ENCODE peak calls at places on chromosomes 13 and 19, in ten cellular contexts. Y is HCT116, H is sigmoid colon, X is PC-3, S is ascending aorta, W is coronary artery, J is A549, N is uterus, U is breast epithelium, M is upper lobe of right lung. F is an unnamed sample.

GRCh38 chr13:113754242-113754641 is 4.8 kb upstream of the TMEM255B start:
- DNase-seq in J (no peak), X (no peak), Y (no peak), S (no peak), W (no peak), M (no peak), H (no peak), U (no peak), N (no peak), F (no peak)

GRCh38 chr19:40502647-40503046 is 35.8 kb downstream of the SPTBN4 start:
- DNase-seq in M (no peak), J (peak; percentile 58), X (peak; percentile 21), Y (peak; percentile 41), H (no peak), W (no peak), U (no peak), N (no peak), S (no peak), F (no peak)

GRCh38 chr13:91308299-91308698 is 39.2 kb upstream of the MIR17HG start:
- DNase-seq in Y (no peak), J (no peak), N (no peak), X (peak; percentile 3), S (no peak), W (no peak), H (no peak), U (no peak), M (no peak), F (no peak)

GRCh38 chr19:51292971-51293370 is 18.5 kb upstream of the IGLON5 start:
- DNase-seq in N (no peak), W (no peak), Y (no peak), J (no peak), X (no peak), H (no peak), S (no peak), M (no peak), U (no peak), F (no peak)

GRCh38 chr13:91572439-91572838 is 174.0 kb downstream of the GPC5 start:
- DNase-seq in H (no peak), U (no peak), W (no peak), J (no peak), Y (no peak), N (no peak), M (no peak), S (no peak), X (no peak), F (peak; percentile 67)

GRCh38 chr19:53537126-53537522 is 821 bp upstream of the ZNF331 start:
- DNase-seq in Y (no peak), N (no peak), M (no peak), U (no peak), J (no peak), H (no peak), S (no peak), W (no peak), X (no peak), F (no peak)

GRCh38 chr13:80904386-80904785 is 563.5 kb upstream of the SPRY2 start:
- DNase-seq in H (no peak), N (no peak), X (no peak), J (no peak), S (no peak), Y (no peak), W (no peak), U (no peak), M (no peak), F (no peak)

GRCh38 chr13:80630685-80631121 is 289.8 kb upstream of the SPRY2 start:
- DNase-seq in Y (no peak), N (no peak), W (no peak), M (no peak), J (no peak), U (no peak), X (peak; percentile 4), S (no peak), H (peak; percentile 75), F (peak; percentile 23)

GRCh38 chr19:58480481-58480830 is 4.3 kb downstream of the ZNF446 start:
- DNase-seq in H (no peak), Y (no peak), N (no peak), U (no peak), S (no peak), J (no peak), M (no peak), W (no peak), X (no peak), F (no peak)

GRCh38 chr13:100208596-100208995 is 119.7 kb downstream of the PCCA start:
- DNase-seq in N (no peak), H (no peak), M (no peak), Y (no peak), J (no peak), W (no peak), S (no peak), U (no peak), X (peak; percentile 47), F (no peak)

GRCh38 chr19:54014920-54015560 is 23.6 kb downstream of the CACNG6 start:
- DNase-seq in W (no peak), M (no peak), Y (no peak), N (no peak), H (no peak), J (no peak), S (no peak), X (no peak), U (no peak), F (no peak)

GRCh38 chr13:75231235-75231634 is 250.7 kb downstream of the TBC1D4 start:
- DNase-seq in X (no peak), J (no peak), M (no peak), U (no peak), Y (no peak), W (no peak), N (no peak), H (no peak), S (no peak), F (no peak)

GRCh38 chr19:56155124-56155687 is 14.1 kb downstream of the ZNF444 start:
- DNase-seq in Y (no peak), U (no peak), W (no peak), N (no peak), J (peak; percentile 36), S (no peak), X (no peak), H (no peak), M (no peak), F (no peak)

GRCh38 chr19:21110183-21110582 is 28.2 kb downstream of the ZNF714 start:
- DNase-seq in S (no peak), W (no peak), H (no peak), U (no peak), M (no peak), N (no peak), Y (no peak), J (no peak), X (no peak), F (no peak)

GRCh38 chr13:43261018-43261417 is 237.6 kb downstream of the DNAJC15 start:
- DNase-seq in M (no peak), J (no peak), N (no peak), X (peak; percentile 72), H (no peak), W (no peak), Y (no peak), S (no peak), U (no peak), F (peak; percentile 18)

GRCh38 chr19:4449022-4449825 is 8.4 kb downstream of the UBXN6 start:
- DNase-seq in J (no peak), W (no peak), S (peak; percentile 55), H (peak; percentile 88), N (peak; percentile 67), Y (no peak), U (no peak), M (no peak), X (no peak), F (no peak)

GRCh38 chr13:104571161-104571889 is 1505.1 kb upstream of the SLC10A2 start:
- DNase-seq in S (peak; percentile 43), W (no peak), N (peak; percentile 39), U (no peak), X (peak; percentile 90), M (no peak), J (peak; percentile 5), H (peak; percentile 79), Y (peak; percentile 79), F (peak; percentile 99)

GRCh38 chr13:101520672-101521071 is 68.2 kb downstream of the ITGBL1 start:
- DNase-seq in J (no peak), U (no peak), W (no peak), N (no peak), H (no peak), S (no peak), Y (no peak), M (no peak), X (peak; percentile 68), F (peak; percentile 81)

GRCh38 chr19:8307965-8308866 is at the start of gene CD320:
- DNase-seq in W (peak; percentile 90), Y (peak; percentile 84), M (peak; percentile 95), X (peak; percentile 96), N (peak; percentile 90), H (peak; percentile 94), U (peak; percentile 85), S (peak; percentile 33), J (peak; percentile 88), F (peak; percentile 83)
- H3K27ac ChIP-seq in W (peak within 1 kb of the TSS; percentile 34), Y (peak within 1 kb of the TSS; percentile 86), M (peak within 1 kb of the TSS; percentile 77), X (peak within 1 kb of the TSS; percentile 79), N (peak within 1 kb of the TSS; percentile 58), H (peak within 1 kb of the TSS; percentile 81), U (peak within 1 kb of the TSS; percentile 38), S (peak within 1 kb of the TSS; percentile 59), J (peak within 1 kb of the TSS; percentile 79), F (peak within 1 kb of the TSS; percentile 57)

DNA sequence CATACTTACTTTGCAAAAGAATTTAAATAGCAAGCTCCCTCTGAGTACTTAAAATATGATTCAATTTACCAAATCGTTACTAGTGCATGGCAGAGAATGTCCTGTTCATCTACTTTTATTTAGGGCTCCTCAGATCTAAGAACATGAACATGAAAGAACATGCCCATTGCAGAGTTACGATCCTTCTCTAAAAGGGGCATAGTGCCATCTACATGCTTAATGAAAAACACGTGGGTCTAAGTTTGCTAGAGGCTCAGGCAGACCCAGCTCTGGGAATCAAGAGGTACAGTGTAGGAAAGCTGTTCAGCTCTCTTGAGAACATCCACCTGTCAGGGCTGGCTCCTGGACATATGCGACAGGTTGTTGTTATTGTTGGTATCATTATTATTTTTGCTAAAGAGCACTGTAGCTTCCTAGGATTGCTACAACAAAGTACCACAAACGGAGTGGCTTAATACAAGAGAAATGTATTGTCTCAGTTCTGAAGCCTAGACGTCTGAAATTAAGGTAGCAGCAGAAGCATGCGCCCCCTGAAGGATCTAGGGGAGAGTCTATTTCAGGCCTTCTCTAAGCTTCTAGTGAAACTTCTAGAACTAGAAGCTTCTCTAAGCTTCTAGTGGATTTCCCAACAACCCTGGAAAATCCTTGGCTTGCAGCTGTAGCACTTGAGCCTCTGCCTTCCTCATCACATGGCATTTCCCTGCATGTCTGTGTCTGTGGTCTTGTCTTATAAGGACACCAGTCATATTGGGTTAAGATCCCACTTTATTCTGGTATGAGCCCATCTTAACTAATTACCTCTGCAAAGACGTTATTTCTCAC is 133.9 kb downstream of the DCT start:
- DNase-seq in J (no peak), W (no peak), U (no peak), N (no peak), Y (no peak), X (peak; percentile 19), M (no peak), H (no peak), S (no peak), F (no peak)
- TF ChIP-seq CTCF in J (peak; percentile 21), W (no peak), U (no peak), N (no peak), Y (no peak), X (peak; percentile 37), M (no peak), H (no peak), S (peak; percentile 3), F (peak; percentile 39)

GRCh38 chr13:44713793-44714469 is 137.8 kb upstream of the TSC22D1 start:
- DNase-seq in U (no peak), W (peak; percentile 85), N (no peak), J (peak; percentile 50), X (peak; percentile 92), S (peak; percentile 9), Y (peak; percentile 79), H (no peak), M (no peak), F (peak; percentile 96)
- H3K27ac ChIP-seq in U (peak overlapping the region; percentile 57), W (peak overlapping the region; percentile 59), N (no peak overlapping the region), J (peak overlapping the region; percentile 83), X (peak overlapping the region; percentile 98), S (peak overlapping the region; percentile 74), Y (peak overlapping the region; percentile 59), H (no peak overlapping the region), M (peak overlapping the region; percentile 36), F (peak overlapping the region; percentile 92)

GRCh38 chr13:73998631-73999030 is 135.6 kb downstream of the KLF12 start:
- DNase-seq in X (no peak), J (no peak), S (no peak), N (no peak), Y (no peak), W (no peak), H (no peak), U (no peak), M (no peak), F (no peak)
- TF ChIP-seq CTCF in X (no peak), J (no peak), S (no peak), N (no peak), Y (no peak), W (no peak), H (no peak), U (no peak), M (no peak), F (no peak)